ENCODE peak calls at places on chromosomes 13 and 19, in nine cellular contexts. C is right lobe of liver, Z is tibial nerve, L is body of pancreas, T is stomach, J is Peyer's patch, M is transverse colon, W is GM12892, I is breast epithelium. D is an unnamed sample.

GRCh38 chr13:34108396-34108795 is 290.4 kb downstream of the RFC3 start:
- DNase-seq in L (no peak), J (no peak), Z (no peak), I (no peak), C (no peak), M (no peak), W (no peak), T (no peak), D (no peak)

GRCh38 chr19:2574478-2574931 is 98.6 kb downstream of the GADD45B start:
- DNase-seq in M (no peak), L (no peak), Z (no peak), I (no peak), C (no peak), T (no peak), J (no peak), W (no peak), D (no peak)

GRCh38 chr13:112877496-112877895 is 91.5 kb upstream of the MCF2L start:
- DNase-seq in W (no peak), T (no peak), C (no peak), M (no peak), L (no peak), Z (no peak), J (no peak), I (no peak), D (no peak)

GRCh38 chr19:13599681-13600080 is 93.4 kb upstream of the CACNA1A start:
- DNase-seq in C (no peak), I (no peak), J (no peak), T (no peak), Z (no peak), M (no peak), W (no peak), L (no peak), D (no peak)

GRCh38 chr19:30830875-30831274 is 458.7 kb downstream of the ZNF536 start:
- DNase-seq in Z (no peak), L (no peak), J (no peak), C (no peak), M (no peak), T (no peak), I (no peak), W (no peak), D (no peak)

GRCh38 chr13:32153056-32153455 is 121.5 kb downstream of the FRY start:
- DNase-seq in M (no peak), L (no peak), J (no peak), T (no peak), W (no peak), Z (no peak), C (no peak), I (no peak), D (no peak)

GRCh38 chr13:29459818-29460335 is 135.6 kb downstream of the SLC7A1 start:
- DNase-seq in M (no peak), L (no peak), J (no peak), W (no peak), C (no peak), T (no peak), I (no peak), Z (no peak), D (no peak)

GRCh38 chr19:54448037-54448773 is 794 bp upstream of the LENG8 start:
- DNase-seq in I (peak; percentile 44), W (no peak), T (no peak), C (peak; percentile 61), J (peak; percentile 47), Z (peak; percentile 33), M (peak; percentile 63), L (peak; percentile 70), D (peak; percentile 53)

GRCh38 chr19:17117250-17117789 is 41.7 kb downstream of the MYO9B start:
- DNase-seq in W (no peak), Z (no peak), C (no peak), I (no peak), M (no peak), J (no peak), T (no peak), L (no peak), D (no peak)

GRCh38 chr19:3176715-3177501 is 1.7 kb upstream of the S1PR4 start:
- DNase-seq in W (no peak), M (peak; percentile 71), L (no peak), T (peak; percentile 69), Z (no peak), J (peak; percentile 32), I (no peak), C (no peak), D (no peak)

GRCh38 chr19:46725036-46725820 is 8.3 kb upstream of the PRKD2 start:
- DNase-seq in J (no peak), W (no peak), L (no peak), C (no peak), M (no peak), T (no peak), I (no peak), Z (no peak), D (no peak)

GRCh38 chr19:7870571-7871279 is 3.5 kb downstream of the PRR36 start:
- DNase-seq in I (peak; percentile 84), L (peak; percentile 66), Z (no peak), J (peak; percentile 24), W (no peak), C (no peak), M (peak; percentile 67), T (peak; percentile 60), D (peak; percentile 49)

GRCh38 chr13:24680258-24680920 is at the start of gene ATP12A:
- DNase-seq in I (no peak), T (peak; percentile 35), M (peak; percentile 42), J (no peak), W (peak; percentile 50), L (peak; percentile 32), C (peak; percentile 33), Z (no peak), D (no peak)

GRCh38 chr19:46866407-46867132 is 5.8 kb downstream of the ARHGAP35 start:
- DNase-seq in I (no peak), W (no peak), J (no peak), Z (no peak), C (no peak), L (no peak), M (no peak), T (no peak), D (no peak)

GRCh38 chr13:49240017-49240416 is 7.7 kb upstream of the CDADC1 start:
- DNase-seq in L (no peak), M (no peak), Z (no peak), I (no peak), W (no peak), C (no peak), J (no peak), T (no peak), D (no peak)

GRCh38 chr13:45143346-45143751 is 23.0 kb downstream of the GTF2F2 start:
- DNase-seq in L (no peak), T (no peak), Z (no peak), I (no peak), C (no peak), J (no peak), M (no peak), W (no peak), D (no peak)

GRCh38 chr13:64675256-64675892 is 2554.8 kb downstream of the PCDH9 start:
- DNase-seq in M (no peak), C (no peak), T (no peak), W (no peak), Z (no peak), J (no peak), L (no peak), I (no peak), D (no peak)

GRCh38 chr13:26485786-26486185 is 71.7 kb upstream of the WASF3 start:
- DNase-seq in Z (no peak), J (no peak), I (no peak), C (no peak), M (no peak), W (no peak), T (no peak), L (no peak), D (peak; percentile 55)

GRCh38 chr19:16106121-16106520 is 5.6 kb upstream of the RAB8A start:
- DNase-seq in M (peak; percentile 41), W (no peak), Z (no peak), L (no peak), C (no peak), T (no peak), J (no peak), I (no peak), D (no peak)

GRCh38 chr13:107716741-107717140 is 498.6 kb downstream of the LIG4 start:
- DNase-seq in Z (no peak), M (no peak), T (no peak), I (no peak), L (no peak), W (no peak), J (no peak), C (no peak), D (no peak)

GRCh38 chr13:110705826-110706569 is at the start of gene CARS2:
- DNase-seq in L (peak; percentile 97), C (peak; percentile 97), W (peak; percentile 94), M (peak; percentile 98), I (peak; percentile 91), Z (peak; percentile 91), J (peak; percentile 94), T (peak; percentile 98), D (peak; percentile 97)
- TF ChIP-seq POLR2A in L (peak; percentile 80), C (peak; percentile 88), W (peak; percentile 83), M (peak; percentile 63), I (no peak), Z (peak; percentile 71), J (peak; percentile 84), T (no peak), D (peak; percentile 80)

GRCh38 chr19:45444318-45445041 is 20.8 kb upstream of the ERCC1 start:
- DNase-seq in Z (peak; percentile 92), W (peak; percentile 85), J (peak; percentile 90), T (peak; percentile 95), L (peak; percentile 96), C (peak; percentile 96), I (peak; percentile 94), M (peak; percentile 96), D (peak; percentile 97)
- TF ChIP-seq POLR2A in Z (peak; percentile 56), W (no peak), J (no peak), T (no peak), L (peak; percentile 19), C (peak; percentile 12), I (peak; percentile 68), M (peak; percentile 45), D (no peak)

DNA sequence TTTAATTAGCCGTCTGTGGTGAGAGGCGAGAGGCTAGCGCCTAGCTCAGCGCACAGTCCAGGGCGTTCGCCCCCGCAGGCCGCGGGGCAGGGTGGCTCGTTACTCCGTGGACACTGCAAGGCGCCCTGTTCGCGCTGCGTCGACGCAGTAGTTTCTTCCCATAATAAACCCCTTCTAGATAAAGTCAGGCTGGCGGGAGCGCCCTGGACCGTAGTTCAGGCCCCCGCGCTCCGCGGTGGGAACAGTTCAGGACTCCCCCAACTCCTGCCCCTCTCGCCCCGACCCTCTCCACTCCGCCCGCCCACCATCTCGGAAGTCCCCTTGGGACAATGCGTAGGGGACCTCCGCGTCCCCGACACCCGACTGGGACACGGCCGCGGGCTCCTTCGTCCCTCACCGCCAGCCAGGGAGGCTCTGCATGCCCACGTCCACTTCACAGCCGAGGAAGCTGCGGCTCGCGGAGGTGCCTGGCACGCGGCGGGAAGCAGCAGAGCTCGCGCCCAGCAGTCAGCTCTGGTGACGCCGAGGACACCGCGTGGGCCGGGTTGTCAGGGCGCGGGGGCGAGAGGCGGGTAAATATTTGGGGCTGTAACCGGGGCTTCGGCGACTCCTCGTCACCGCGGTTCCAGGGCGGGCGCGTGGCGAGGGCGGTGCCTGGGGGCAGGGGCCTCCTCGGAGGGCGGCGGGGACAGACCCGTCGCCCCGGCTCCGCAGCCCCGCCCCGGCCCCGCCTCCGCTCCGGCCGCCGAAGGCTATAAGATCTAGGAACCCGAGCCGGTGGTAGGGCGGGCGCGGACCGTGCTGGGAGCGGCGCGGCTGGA is at the start of gene RGCC:
- DNase-seq in Z (peak; percentile 64), I (peak; percentile 71), J (peak; percentile 71), W (peak; percentile 78), M (peak; percentile 82), T (peak; percentile 79), C (peak; percentile 88), L (peak; percentile 62), D (peak; percentile 68)
- TF ChIP-seq POLR2A in Z (peak; percentile 84), I (no peak), J (no peak), W (peak; percentile 60), M (peak; percentile 28), T (no peak), C (peak; percentile 61), L (peak; percentile 28), D (peak; percentile 32)

GRCh38 chr19:39969266-39969665 is 1.7 kb upstream of the PSMC4 start:
- DNase-seq in L (no peak), W (no peak), C (no peak), I (no peak), J (no peak), Z (no peak), M (no peak), T (peak; percentile 40), D (no peak)
- TF ChIP-seq POLR2A in L (no peak), W (no peak), C (no peak), I (no peak), J (no peak), Z (no peak), M (no peak), T (no peak), D (no peak)